ENCODE peak calls at places on chromosomes 16 and 17, in nine cellular contexts. T, A, I, B, N, J, Y, F and M are unnamed samples.
A peak's percentile ranks its signal among the peaks of the same experiment; 100 is the strongest.

GRCh38 chr17:12422632-12423031 is 243.1 kb upstream of the MYOCD start:
- DNase-seq in T (peak; percentile 73), A (no peak), I (no peak), J (no peak), B (no peak), F (no peak), Y (no peak), N (no peak), M (no peak)

GRCh38 chr16:58485184-58485887 is 14.6 kb upstream of the NDRG4 start:
- DNase-seq in T (no peak), I (no peak), Y (no peak), J (no peak), F (no peak), A (no peak), N (no peak), B (no peak), M (no peak)

GRCh38 chr16:11167581-11167980 is 88.4 kb downstream of the SOCS1 start:
- DNase-seq in Y (no peak), I (no peak), F (no peak), A (no peak), N (no peak), J (no peak), B (no peak), T (no peak), M (no peak)

GRCh38 chr16:57807968-57808528 is 5.8 kb upstream of the KIFC3 start:
- DNase-seq in J (peak; percentile 59), A (peak; percentile 69), F (peak; percentile 60), B (no peak), N (peak; percentile 61), T (peak; percentile 92), Y (peak; percentile 78), I (peak; percentile 86), M (peak; percentile 75)

GRCh38 chr17:78416311-78416711 is 37.9 kb downstream of the PGS1 start:
- DNase-seq in I (no peak), T (peak; percentile 51), Y (no peak), A (no peak), B (no peak), N (no peak), F (no peak), J (no peak), M (peak; percentile 54)

GRCh38 chr16:87093804-87094203 is 223.4 kb downstream of the C16orf95 start:
- DNase-seq in N (no peak), J (no peak), A (no peak), Y (no peak), B (no peak), I (no peak), T (no peak), F (no peak), M (no peak)

GRCh38 chr17:59154335-59154720 is 658 bp downstream of the SKA2 start:
- DNase-seq in T (peak; percentile 37), N (peak; percentile 28), B (no peak), A (peak; percentile 56), F (no peak), I (peak; percentile 18), J (peak; percentile 29), Y (peak; percentile 37), M (no peak)

GRCh38 chr17:15379659-15380058 is 38.3 kb upstream of the TEKT3 start:
- DNase-seq in J (no peak), T (no peak), N (no peak), B (no peak), Y (no peak), I (no peak), F (no peak), A (no peak), M (no peak)

GRCh38 chr17:21029032-21029431 is 13.8 kb downstream of the USP22 start:
- DNase-seq in B (no peak), J (peak; percentile 30), T (no peak), F (no peak), Y (no peak), N (peak; percentile 17), A (no peak), I (no peak), M (no peak)

GRCh38 chr16:3748307-3748706 is 31.0 kb upstream of the TRAP1 start:
- DNase-seq in T (no peak), I (no peak), A (no peak), Y (no peak), F (no peak), N (no peak), J (no peak), B (no peak), M (peak; percentile 7)

GRCh38 chr17:7192271-7192937 is 13.2 kb upstream of the ASGR1 start:
- DNase-seq in Y (no peak), J (no peak), F (no peak), A (no peak), T (no peak), I (no peak), N (no peak), B (no peak), M (no peak)

GRCh38 chr16:28610595-28611270 is 889 bp upstream of the SULT1A1 start:
- DNase-seq in Y (no peak), B (no peak), J (no peak), T (peak; percentile 26), I (no peak), A (no peak), N (no peak), F (no peak), M (no peak)

GRCh38 chr17:39132192-39132600 is 19.2 kb downstream of the PLXDC1 start:
- DNase-seq in J (no peak), Y (no peak), A (no peak), N (no peak), F (no peak), I (no peak), B (no peak), T (no peak), M (no peak)

GRCh38 chr17:75667825-75668224 is 687 bp downstream of the SAP30BP start:
- DNase-seq in T (no peak), N (no peak), J (no peak), F (no peak), B (no peak), I (no peak), A (no peak), Y (no peak), M (no peak)

GRCh38 chr17:43468746-43469544 is 14.8 kb upstream of the DHX8 start:
- DNase-seq in N (no peak), I (no peak), A (no peak), Y (no peak), J (no peak), B (peak; percentile 39), T (no peak), F (no peak), M (no peak)

GRCh38 chr16:25888873-25889272 is 197.1 kb downstream of the HS3ST4 start:
- DNase-seq in J (no peak), N (no peak), I (no peak), T (no peak), B (no peak), A (no peak), Y (no peak), F (no peak), M (no peak)

GRCh38 chr16:57623251-57624043 is 5.0 kb upstream of the ADGRG1 start:
- DNase-seq in B (no peak), A (no peak), J (no peak), N (no peak), T (peak; percentile 78), I (peak; percentile 56), Y (no peak), F (peak; percentile 75), M (no peak)

GRCh38 chr17:27756467-27757371 is 43.6 kb downstream of the NOS2 start:
- DNase-seq in J (peak; percentile 40), F (no peak), B (no peak), I (peak; percentile 37), A (no peak), Y (no peak), T (peak; percentile 69), N (peak; percentile 23), M (peak; percentile 52)

GRCh38 chr17:76686538-76687277 is 24.1 kb downstream of the MXRA7 start:
- DNase-seq in N (no peak), B (no peak), T (no peak), I (no peak), J (no peak), A (no peak), Y (no peak), F (no peak), M (no peak)